ENCODE peak calls at places on chromosomes 3 and 15, in five cellular contexts. One of them, this sample, is unnamed.

GRCh38 chr15:69656271-69657030 is 203.8 kb downstream of the RPLP1 start:
- DNase-seq in astrocyte of the spinal cord: no peak
- DNase-seq in effector memory CD4-positive, alpha-beta T cell: no peak
- DNase-seq in astrocyte of the cerebellum: no peak
- DNase-seq in SK-N-MC: no peak
- DNase-seq in this sample: no peak

GRCh38 chr3:141279074-141279945 is 47.7 kb downstream of the PXYLP1 start:
- DNase-seq in astrocyte of the spinal cord: peak
- DNase-seq in effector memory CD4-positive, alpha-beta T cell: no peak
- DNase-seq in astrocyte of the cerebellum: no peak
- DNase-seq in SK-N-MC: no peak
- DNase-seq in this sample: peak

GRCh38 chr3:177602601-177603136 is 405.4 kb upstream of the TBL1XR1 start:
- DNase-seq in astrocyte of the spinal cord: no peak
- DNase-seq in effector memory CD4-positive, alpha-beta T cell: no peak
- DNase-seq in astrocyte of the cerebellum: no peak
- DNase-seq in SK-N-MC: no peak
- DNase-seq in this sample: no peak

GRCh38 chr3:107130089-107130700 is 247.0 kb upstream of the CCDC54 start:
- DNase-seq in astrocyte of the spinal cord: no peak
- DNase-seq in effector memory CD4-positive, alpha-beta T cell: no peak
- DNase-seq in astrocyte of the cerebellum: no peak
- DNase-seq in SK-N-MC: no peak
- DNase-seq in this sample: no peak

GRCh38 chr15:61818801-61819200 is 241.4 kb downstream of the VPS13C start:
- DNase-seq in astrocyte of the spinal cord: no peak
- DNase-seq in effector memory CD4-positive, alpha-beta T cell: no peak
- DNase-seq in astrocyte of the cerebellum: no peak
- DNase-seq in SK-N-MC: no peak
- DNase-seq in this sample: no peak

GRCh38 chr3:188323067-188323842 is 169.3 kb downstream of the LPP start:
- DNase-seq in astrocyte of the spinal cord: no peak
- DNase-seq in effector memory CD4-positive, alpha-beta T cell: peak
- DNase-seq in astrocyte of the cerebellum: no peak
- DNase-seq in SK-N-MC: no peak
- DNase-seq in this sample: peak

GRCh38 chr3:37806505-37807291 is 55.0 kb upstream of the CTDSPL start:
- DNase-seq in astrocyte of the spinal cord: no peak
- DNase-seq in effector memory CD4-positive, alpha-beta T cell: no peak
- DNase-seq in astrocyte of the cerebellum: no peak
- DNase-seq in SK-N-MC: no peak
- DNase-seq in this sample: no peak

GRCh38 chr3:196553551-196553950 is 14.8 kb downstream of the WDR53 start:
- DNase-seq in astrocyte of the spinal cord: no peak
- DNase-seq in effector memory CD4-positive, alpha-beta T cell: no peak
- DNase-seq in astrocyte of the cerebellum: no peak
- DNase-seq in SK-N-MC: no peak
- DNase-seq in this sample: no peak

GRCh38 chr15:50740955-50741354 is 24.6 kb downstream of the SPPL2A start:
- DNase-seq in astrocyte of the spinal cord: no peak
- DNase-seq in effector memory CD4-positive, alpha-beta T cell: no peak
- DNase-seq in astrocyte of the cerebellum: no peak
- DNase-seq in SK-N-MC: no peak
- DNase-seq in this sample: no peak

GRCh38 chr3:168459229-168459784 is 363.6 kb upstream of the GOLIM4 start:
- DNase-seq in astrocyte of the spinal cord: peak
- DNase-seq in effector memory CD4-positive, alpha-beta T cell: no peak
- DNase-seq in astrocyte of the cerebellum: no peak
- DNase-seq in SK-N-MC: no peak
- DNase-seq in this sample: no peak

GRCh38 chr3:77825045-77825827 is 785.3 kb downstream of the ROBO2 start:
- DNase-seq in astrocyte of the spinal cord: peak
- DNase-seq in effector memory CD4-positive, alpha-beta T cell: no peak
- DNase-seq in astrocyte of the cerebellum: peak
- DNase-seq in SK-N-MC: no peak
- DNase-seq in this sample: no peak

GRCh38 chr15:74406992-74407705 is 26.6 kb downstream of the SEMA7A start:
- DNase-seq in astrocyte of the spinal cord: peak
- DNase-seq in effector memory CD4-positive, alpha-beta T cell: no peak
- DNase-seq in astrocyte of the cerebellum: peak
- DNase-seq in SK-N-MC: no peak
- DNase-seq in this sample: no peak

GRCh38 chr3:23232879-23233278 is 29.8 kb downstream of the UBE2E2 start:
- DNase-seq in astrocyte of the spinal cord: no peak
- DNase-seq in effector memory CD4-positive, alpha-beta T cell: no peak
- DNase-seq in astrocyte of the cerebellum: no peak
- DNase-seq in SK-N-MC: no peak
- DNase-seq in this sample: no peak

DNA sequence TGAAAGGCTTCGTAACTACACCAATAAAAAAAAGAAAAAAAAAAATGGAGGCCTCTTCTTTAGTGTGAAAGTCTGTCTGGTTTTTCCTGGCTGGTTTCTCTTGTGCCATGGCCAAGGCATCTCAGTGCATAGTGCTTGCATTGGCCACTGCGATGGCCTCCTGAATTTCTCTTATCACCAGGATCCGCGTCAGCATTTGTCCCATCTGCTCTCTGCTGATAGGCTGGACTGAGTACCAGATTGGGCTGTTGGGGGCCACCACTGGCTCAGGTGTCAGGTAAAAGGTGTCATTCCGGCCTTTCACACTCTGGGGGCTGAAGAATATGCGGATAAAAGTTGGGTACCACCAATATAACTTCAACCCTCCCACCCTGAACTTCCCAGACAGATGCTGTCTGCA is 1.1 kb upstream of the IMPDH2 start:
- DNase-seq in astrocyte of the spinal cord: no peak
- DNase-seq in effector memory CD4-positive, alpha-beta T cell: no peak
- DNase-seq in astrocyte of the cerebellum: no peak
- DNase-seq in SK-N-MC: no peak
- DNase-seq in this sample: no peak
- H3K4me3 ChIP-seq in astrocyte of the spinal cord: no peak
- H3K4me3 ChIP-seq in effector memory CD4-positive, alpha-beta T cell: no peak
- H3K4me3 ChIP-seq in astrocyte of the cerebellum: no peak
- H3K4me3 ChIP-seq in SK-N-MC: no peak
- H3K4me3 ChIP-seq in this sample: no peak

GRCh38 chr15:92810418-92811138 is 89.5 kb upstream of the CHD2 start:
- DNase-seq in astrocyte of the spinal cord: peak
- DNase-seq in effector memory CD4-positive, alpha-beta T cell: no peak
- DNase-seq in astrocyte of the cerebellum: no peak
- DNase-seq in SK-N-MC: no peak
- DNase-seq in this sample: peak
- H3K4me3 ChIP-seq in astrocyte of the spinal cord: peak
- H3K4me3 ChIP-seq in effector memory CD4-positive, alpha-beta T cell: peak
- H3K4me3 ChIP-seq in astrocyte of the cerebellum: peak
- H3K4me3 ChIP-seq in SK-N-MC: peak
- H3K4me3 ChIP-seq in this sample: peak

DNA sequence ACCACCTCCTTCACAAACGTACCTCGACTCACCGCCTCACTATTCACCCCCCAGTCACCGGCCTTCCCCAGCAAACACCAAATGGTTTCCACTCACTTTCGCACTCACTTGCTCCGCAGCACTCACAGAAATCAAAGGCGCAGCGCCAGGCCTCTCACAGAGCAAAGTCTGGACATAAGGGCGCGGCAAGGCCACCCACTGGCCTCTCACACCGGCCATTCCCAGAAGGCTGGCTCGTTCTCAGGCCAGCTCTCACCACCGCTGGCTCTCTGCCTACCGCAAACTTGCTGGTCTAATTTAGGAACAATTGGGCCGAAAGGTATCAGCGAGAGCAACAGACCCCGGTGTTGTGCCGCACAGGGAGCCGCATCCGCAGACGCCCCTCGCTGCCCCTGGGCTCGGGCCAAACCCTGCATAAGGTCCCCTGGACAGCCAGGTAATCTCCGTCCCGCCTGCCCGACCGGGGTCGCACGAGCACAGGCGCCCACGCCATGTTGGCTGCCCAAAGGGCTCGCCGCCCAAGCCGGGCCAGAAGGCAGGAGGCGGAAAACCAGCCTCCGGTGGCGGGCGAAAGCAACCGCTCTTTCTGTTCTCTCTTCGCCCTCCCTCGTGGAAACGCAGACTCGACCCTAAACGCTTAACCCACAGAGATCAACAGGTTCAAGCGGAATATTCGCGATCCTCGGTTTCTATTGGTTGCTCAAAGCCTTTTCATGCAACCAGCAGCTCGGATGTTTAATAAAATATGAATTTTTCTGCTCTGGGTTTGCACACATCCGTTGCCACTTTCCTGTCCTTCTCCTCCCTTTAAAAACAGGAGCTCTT is 2.9 kb downstream of the SHOX2 start:
- DNase-seq in astrocyte of the spinal cord: peak
- DNase-seq in effector memory CD4-positive, alpha-beta T cell: no peak
- DNase-seq in astrocyte of the cerebellum: no peak
- DNase-seq in SK-N-MC: no peak
- DNase-seq in this sample: no peak
- H3K4me3 ChIP-seq in astrocyte of the spinal cord: peak
- H3K4me3 ChIP-seq in effector memory CD4-positive, alpha-beta T cell: no peak
- H3K4me3 ChIP-seq in astrocyte of the cerebellum: peak
- H3K4me3 ChIP-seq in SK-N-MC: no peak
- H3K4me3 ChIP-seq in this sample: peak

GRCh38 chr15:87961851-87962816 is 294.4 kb downstream of the NTRK3 start:
- DNase-seq in astrocyte of the spinal cord: no peak
- DNase-seq in effector memory CD4-positive, alpha-beta T cell: no peak
- DNase-seq in astrocyte of the cerebellum: no peak
- DNase-seq in SK-N-MC: no peak
- DNase-seq in this sample: no peak

GRCh38 chr15:87955284-87955909 is 301.1 kb downstream of the NTRK3 start:
- DNase-seq in astrocyte of the spinal cord: no peak
- DNase-seq in effector memory CD4-positive, alpha-beta T cell: no peak
- DNase-seq in astrocyte of the cerebellum: no peak
- DNase-seq in SK-N-MC: no peak
- DNase-seq in this sample: no peak

GRCh38 chr15:87959658-87960057 is 296.9 kb downstream of the NTRK3 start:
- DNase-seq in astrocyte of the spinal cord: no peak
- DNase-seq in effector memory CD4-positive, alpha-beta T cell: no peak
- DNase-seq in astrocyte of the cerebellum: no peak
- DNase-seq in SK-N-MC: no peak
- DNase-seq in this sample: no peak

GRCh38 chr15:87954783-87955182 is 301.8 kb downstream of the NTRK3 start:
- DNase-seq in astrocyte of the spinal cord: no peak
- DNase-seq in effector memory CD4-positive, alpha-beta T cell: no peak
- DNase-seq in astrocyte of the cerebellum: no peak
- DNase-seq in SK-N-MC: no peak
- DNase-seq in this sample: no peak

DNA sequence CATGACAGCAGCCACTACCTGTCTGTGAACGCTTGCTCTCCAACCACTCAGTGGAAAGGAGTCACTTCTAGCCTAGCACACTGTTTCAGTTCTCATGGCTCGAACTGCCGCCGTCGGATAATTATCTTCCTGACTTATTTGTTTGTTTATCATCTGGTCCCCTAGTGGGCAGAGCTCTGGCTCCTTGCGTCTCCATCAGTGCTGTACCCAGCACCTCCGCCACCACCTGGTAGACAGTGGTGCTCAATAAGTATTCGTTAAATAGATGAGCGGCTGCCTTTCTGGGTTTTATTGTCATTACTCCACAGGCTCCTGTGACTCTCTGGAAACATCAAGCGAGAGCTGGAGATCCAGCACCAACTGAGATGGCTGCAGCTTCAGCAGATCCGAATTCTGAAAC is 297.5 kb downstream of the NTRK3 start:
- DNase-seq in astrocyte of the spinal cord: no peak
- DNase-seq in effector memory CD4-positive, alpha-beta T cell: no peak
- DNase-seq in astrocyte of the cerebellum: no peak
- DNase-seq in SK-N-MC: no peak
- DNase-seq in this sample: no peak
- H3K4me3 ChIP-seq in astrocyte of the spinal cord: no peak
- H3K4me3 ChIP-seq in effector memory CD4-positive, alpha-beta T cell: no peak
- H3K4me3 ChIP-seq in astrocyte of the cerebellum: no peak
- H3K4me3 ChIP-seq in SK-N-MC: no peak
- H3K4me3 ChIP-seq in this sample: no peak

DNA sequence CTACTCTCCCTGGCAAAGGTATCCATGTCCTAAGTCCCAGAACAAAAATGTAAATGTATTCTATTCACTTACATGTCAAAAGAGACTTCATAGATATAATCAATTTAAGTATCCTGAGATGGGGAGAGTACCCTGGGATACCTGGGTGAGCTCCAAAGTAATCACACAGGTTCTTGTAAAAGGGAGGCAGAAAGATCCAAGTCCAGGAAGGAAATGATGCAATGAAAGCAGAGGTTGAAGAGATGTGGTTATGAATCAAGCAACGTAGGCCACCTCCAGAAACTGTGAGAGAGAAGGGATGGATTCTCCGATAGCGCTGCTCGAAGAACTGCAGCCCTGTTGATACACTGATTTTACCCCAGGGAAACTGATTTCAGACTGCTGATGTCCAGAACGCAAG is 93.9 kb upstream of the VGLL3 start:
- DNase-seq in astrocyte of the spinal cord: peak
- DNase-seq in effector memory CD4-positive, alpha-beta T cell: no peak
- DNase-seq in astrocyte of the cerebellum: no peak
- DNase-seq in SK-N-MC: no peak
- DNase-seq in this sample: no peak
- H3K4me3 ChIP-seq in astrocyte of the spinal cord: no peak
- H3K4me3 ChIP-seq in effector memory CD4-positive, alpha-beta T cell: no peak
- H3K4me3 ChIP-seq in astrocyte of the cerebellum: no peak
- H3K4me3 ChIP-seq in SK-N-MC: no peak
- H3K4me3 ChIP-seq in this sample: no peak

DNA sequence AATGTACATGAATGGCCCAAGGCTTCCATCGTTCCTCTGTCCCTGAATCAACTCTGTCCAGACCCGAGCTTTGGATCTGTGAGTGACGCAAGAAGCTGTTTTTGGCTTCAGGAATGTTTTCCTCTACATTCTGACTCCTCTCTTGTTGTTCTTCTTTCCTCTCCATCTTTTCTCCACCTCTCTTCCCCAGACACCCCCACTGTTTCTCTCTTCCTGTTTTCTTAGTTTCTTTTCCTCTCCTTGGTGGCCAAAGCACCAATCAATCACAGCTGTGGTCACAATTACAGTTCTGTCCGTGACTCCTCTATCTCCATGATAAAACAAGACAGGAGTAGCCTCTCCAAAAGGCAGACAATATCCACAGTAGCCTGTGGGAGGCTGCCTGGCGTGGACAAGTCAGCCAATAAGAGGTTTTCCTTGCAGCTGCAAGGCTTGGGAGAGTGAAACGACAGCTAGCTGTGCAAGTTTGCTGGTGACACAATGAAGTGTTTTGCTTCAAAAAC is 4.9 kb upstream of the TMEM212 start:
- DNase-seq in astrocyte of the spinal cord: peak
- DNase-seq in effector memory CD4-positive, alpha-beta T cell: no peak
- DNase-seq in astrocyte of the cerebellum: no peak
- DNase-seq in SK-N-MC: no peak
- DNase-seq in this sample: no peak
- H3K4me3 ChIP-seq in astrocyte of the spinal cord: peak
- H3K4me3 ChIP-seq in effector memory CD4-positive, alpha-beta T cell: no peak
- H3K4me3 ChIP-seq in astrocyte of the cerebellum: no peak
- H3K4me3 ChIP-seq in SK-N-MC: no peak
- H3K4me3 ChIP-seq in this sample: no peak